ENCODE peak calls at places on chromosomes 12 and 14, in four cellular contexts. L is tibial artery, C is cardiac muscle cell, K is stomach. M is an unnamed sample. For H3K27me3, the result is how much of the 10 kb centered on the place peaks cover.

GRCh38 chr12:31702047-31702446 is 26.8 kb downstream of the AMN1 start:
- DNase-seq in L (no peak), C (peak), K (no peak), M (no peak)

GRCh38 chr14:63210812-63211211 is 6.6 kb downstream of the RHOJ start:
- DNase-seq in L (no peak), C (no peak), K (no peak), M (no peak)

GRCh38 chr14:38257500-38257899 is 1.6 kb upstream of the CLEC14A start:
- DNase-seq in L (no peak), C (no peak), K (no peak), M (no peak)

GRCh38 chr12:62448436-62448835 is 18.2 kb upstream of the MON2 start:
- DNase-seq in L (no peak), C (no peak), K (no peak), M (no peak)

GRCh38 chr12:46921048-46921753 is 95.4 kb upstream of the SLC38A4 start:
- DNase-seq in L (no peak), C (no peak), K (no peak), M (no peak)

GRCh38 chr12:108793756-108794441 is 62.6 kb upstream of the CORO1C start:
- DNase-seq in L (no peak), C (peak), K (no peak), M (no peak)

GRCh38 chr12:1749019-1749418 is 58.1 kb downstream of the ADIPOR2 start:
- DNase-seq in L (no peak), C (no peak), K (no peak), M (no peak)

GRCh38 chr14:30340495-30340894 is 218.5 kb upstream of the G2E3 start:
- DNase-seq in L (no peak), C (no peak), K (no peak), M (no peak)

GRCh38 chr12:1502856-1503255 is 91.5 kb downstream of the FBXL14 start:
- DNase-seq in L (no peak), C (no peak), K (no peak), M (no peak)

GRCh38 chr12:55929306-55929791 is 1.6 kb upstream of the DGKA start:
- DNase-seq in L (no peak), C (no peak), K (peak), M (no peak)

GRCh38 chr14:105879867-105880561 is 353.6 kb downstream of the TMEM121 start:
- DNase-seq in L (peak), C (no peak), K (peak), M (peak)

GRCh38 chr14:80275208-80275850 is 64.0 kb upstream of the DIO2 start:
- DNase-seq in L (no peak), C (no peak), K (no peak), M (no peak)

GRCh38 chr12:52434760-52435530 is 774 bp upstream of the KRT75 start:
- DNase-seq in L (no peak), C (no peak), K (no peak), M (no peak)

GRCh38 chr14:103503296-103503695 is 19.3 kb downstream of the CKB start:
- DNase-seq in L (no peak), C (no peak), K (no peak), M (no peak)

GRCh38 chr14:86884498-86884897 is 1108.5 kb downstream of the GALC start:
- DNase-seq in L (no peak), C (no peak), K (no peak), M (no peak)

GRCh38 chr12:104682790-104683279 is 226.1 kb downstream of the CHST11 start:
- DNase-seq in L (no peak), C (no peak), K (no peak), M (no peak)

GRCh38 chr12:132488127-132489077 is 1.5 kb upstream of the FBRSL1 start:
- DNase-seq in L (peak), C (no peak), K (no peak), M (no peak)

GRCh38 chr12:21975293-21975692 is 34.1 kb upstream of the ABCC9 start:
- DNase-seq in L (no peak), C (peak), K (no peak), M (no peak)

GRCh38 chr12:15011162-15011561 is 38.3 kb downstream of the PDE6H start:
- DNase-seq in L (no peak), C (no peak), K (no peak), M (no peak)

GRCh38 chr14:55127491-55127951 is 1.5 kb upstream of the LGALS3 start:
- DNase-seq in L (no peak), C (no peak), K (no peak), M (no peak)

GRCh38 chr12:121610239-121611149 is 15.8 kb upstream of the ORAI1 start:
- DNase-seq in L (no peak), C (no peak), K (no peak), M (no peak)

GRCh38 chr14:94382684-94383663 is 5.4 kb downstream of the SERPINA1 start:
- DNase-seq in L (no peak), C (no peak), K (no peak), M (no peak)

GRCh38 chr12:117450186-117450585 is 88.8 kb upstream of the NOS1 start:
- DNase-seq in L (no peak), C (no peak), K (no peak), M (no peak)
- H3K27me3 ChIP-seq in L (under half), C (under half), K (under half), M (under half)

GRCh38 chr12:19107750-19108149 is 21.8 kb upstream of the PLEKHA5 start:
- DNase-seq in L (no peak), C (no peak), K (no peak), M (no peak)

GRCh38 chr12:19113464-19113863 is 16.1 kb upstream of the PLEKHA5 start:
- DNase-seq in L (no peak), C (no peak), K (no peak), M (no peak)

GRCh38 chr12:19115285-19115684 is 14.2 kb upstream of the PLEKHA5 start:
- DNase-seq in L (no peak), C (no peak), K (no peak), M (no peak)

GRCh38 chr12:19105468-19105867 is 24.1 kb upstream of the PLEKHA5 start:
- DNase-seq in L (no peak), C (no peak), K (no peak), M (no peak)

DNA sequence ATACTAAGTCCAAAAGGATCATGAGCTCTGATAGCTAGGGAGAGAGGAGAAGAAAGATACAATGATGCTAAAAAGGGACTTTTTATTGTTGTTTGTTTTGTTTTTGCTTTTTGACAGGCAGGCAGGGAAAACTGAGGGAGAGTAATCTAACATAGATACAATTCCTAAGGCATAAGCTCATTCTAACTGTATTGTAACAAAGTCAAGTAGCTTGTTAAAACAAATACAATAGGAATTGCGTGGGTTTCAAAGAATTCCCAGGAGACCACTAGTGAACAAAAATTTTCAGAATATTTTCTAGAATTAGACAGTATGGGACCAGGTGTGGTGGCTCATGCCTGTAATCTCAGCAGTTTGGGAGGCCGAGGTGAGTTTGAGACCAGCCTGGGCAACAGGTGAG is 19.0 kb upstream of the PLEKHA5 start:
- DNase-seq in L (no peak), C (no peak), K (no peak), M (no peak)
- TF ChIP-seq CTCF in L (no peak), C (no peak), K (no peak), M (no peak)

GRCh38 chr14:70139384-70139783 is 49.4 kb downstream of the SLC8A3 start:
- DNase-seq in L (no peak), C (no peak), K (no peak), M (no peak)
- H3K27me3 ChIP-seq in L (under half), C (half or more), K (under half), M (under half)

DNA sequence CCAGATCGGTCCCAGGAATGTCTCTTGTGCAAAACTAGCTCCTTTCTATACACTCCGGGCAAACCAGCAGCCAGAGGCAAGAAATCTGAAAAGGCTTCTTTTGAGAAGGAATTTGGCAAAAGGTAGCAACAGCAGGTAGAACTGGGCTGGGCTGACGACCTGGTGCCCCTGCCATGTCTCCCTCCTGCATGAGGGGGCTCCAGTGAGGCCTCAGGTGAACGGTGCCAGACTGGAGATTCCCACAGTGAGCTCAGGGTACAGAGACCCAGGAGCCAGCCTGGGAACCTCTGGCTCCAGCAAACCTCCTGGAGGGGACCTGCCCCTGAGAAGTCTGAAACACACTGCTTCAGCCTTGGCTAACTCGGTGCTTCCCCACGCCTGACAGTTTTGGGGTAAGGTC is 10.8 kb downstream of the ITPK1 start:
- DNase-seq in L (no peak), C (no peak), K (no peak), M (no peak)
- TF ChIP-seq CTCF in L (no peak), C (no peak), K (no peak), M (no peak)

GRCh38 chr12:94148841-94149780 is 734 bp downstream of the PLXNC1 start:
- DNase-seq in L (no peak), C (peak), K (peak), M (no peak)

GRCh38 chr12:94149781-94150482 is 1.6 kb downstream of the PLXNC1 start:
- DNase-seq in L (peak), C (peak), K (peak), M (no peak)

GRCh38 chr12:94150483-94151225 is 2.3 kb downstream of the PLXNC1 start:
- DNase-seq in L (no peak), C (peak), K (peak), M (no peak)

GRCh38 chr12:94151577-94151976 is 3.2 kb downstream of the PLXNC1 start:
- DNase-seq in L (no peak), C (no peak), K (no peak), M (peak)

GRCh38 chr12:94152292-94153083 is 4.1 kb downstream of the PLXNC1 start:
- DNase-seq in L (no peak), C (no peak), K (no peak), M (no peak)
- H3K27me3 ChIP-seq in L (under half), C (half or more), K (under half), M (under half)